ENCODE peak calls at places on chromosomes 3 and 15, in five cellular contexts. U is neuronal stem cell, V is heart right ventricle, Z is pancreas, Y is PC-3. W is an unnamed sample.

GRCh38 chr3:182766108-182766507 is 27.2 kb upstream of the ATP11B start:
- DNase-seq in U (no peak), V (no peak), Z (no peak), Y (no peak), W (no peak)

GRCh38 chr15:65660927-65661326 is 39.2 kb downstream of the SLC24A1 start:
- DNase-seq in U (no peak), V (no peak), Z (no peak), Y (no peak), W (no peak)

GRCh38 chr15:67227431-67227830 is 27.0 kb downstream of the AAGAB start:
- DNase-seq in U (no peak), V (no peak), Z (no peak), Y (no peak), W (no peak)

GRCh38 chr15:79970921-79971434 is at the start of gene BCL2A1:
- DNase-seq in U (no peak), V (no peak), Z (no peak), Y (peak; percentile 88), W (no peak)

GRCh38 chr3:126212629-126213375 is 32.4 kb upstream of the ALDH1L1 start:
- DNase-seq in U (peak; percentile 81), V (peak; percentile 37), Z (peak; percentile 45), Y (peak; percentile 51), W (peak; percentile 54)

GRCh38 chr3:156317457-156317856 is 197.1 kb downstream of the KCNAB1 start:
- DNase-seq in U (no peak), V (no peak), Z (no peak), Y (peak; percentile 87), W (no peak)

GRCh38 chr3:145557405-145557804 is 603.6 kb downstream of the PLOD2 start:
- DNase-seq in U (no peak), V (peak; percentile 7), Z (no peak), Y (peak; percentile 3), W (no peak)

GRCh38 chr3:132032959-132033358 is 1.9 kb downstream of the CPNE4 start:
- DNase-seq in U (no peak), V (no peak), Z (no peak), Y (no peak), W (no peak)

GRCh38 chr15:89321521-89322410 is 12.9 kb downstream of the POLG start:
- DNase-seq in U (no peak), V (no peak), Z (no peak), Y (no peak), W (no peak)

GRCh38 chr15:40846846-40847224 is 3.0 kb downstream of the SPINT1 start:
- DNase-seq in U (no peak), V (no peak), Z (no peak), Y (peak; percentile 34), W (no peak)

GRCh38 chr3:133928136-133928893 is 32.6 kb upstream of the RAB6B start:
- DNase-seq in U (no peak), V (no peak), Z (no peak), Y (no peak), W (no peak)

GRCh38 chr3:183527421-183527979 is 28.0 kb downstream of the KLHL6 start:
- DNase-seq in U (no peak), V (no peak), Z (no peak), Y (no peak), W (no peak)

GRCh38 chr3:153182894-153183293 is 20.9 kb downstream of the RAP2B start:
- DNase-seq in U (no peak), V (no peak), Z (no peak), Y (no peak), W (no peak)

GRCh38 chr15:82571722-82572222 is 31.5 kb upstream of the RPS17 start:
- DNase-seq in U (peak; percentile 43), V (peak; percentile 64), Z (peak; percentile 38), Y (peak; percentile 56), W (peak; percentile 57)

GRCh38 chr3:174333640-174334039 is 525.5 kb upstream of the NAALADL2 start:
- DNase-seq in U (no peak), V (no peak), Z (no peak), Y (peak; percentile 93), W (no peak)

GRCh38 chr3:156685198-156685597 is 10.8 kb downstream of the TIPARP start:
- DNase-seq in U (no peak), V (no peak), Z (no peak), Y (no peak), W (no peak)

GRCh38 chr15:76342382-76343201 is 6.0 kb downstream of the ISL2 start:
- DNase-seq in U (no peak), V (no peak), Z (no peak), Y (no peak), W (no peak)

GRCh38 chr15:90062729-90063684 is 39.3 kb downstream of the IDH2 start:
- DNase-seq in U (no peak), V (no peak), Z (peak; percentile 67), Y (no peak), W (no peak)

GRCh38 chr3:11093823-11094340 is 60.4 kb upstream of the HRH1 start:
- DNase-seq in U (no peak), V (no peak), Z (no peak), Y (no peak), W (no peak)

GRCh38 chr3:51708216-51708845 is 1.5 kb downstream of the GRM2 start:
- DNase-seq in U (no peak), V (no peak), Z (no peak), Y (no peak), W (no peak)

GRCh38 chr3:124064050-124064449 is 72.1 kb upstream of the ROPN1 start:
- DNase-seq in U (no peak), V (no peak), Z (no peak), Y (no peak), W (no peak)

GRCh38 chr15:71278989-71279756 is 163.9 kb downstream of the THSD4 start:
- DNase-seq in U (no peak), V (no peak), Z (peak; percentile 69), Y (peak; percentile 95), W (peak; percentile 55)

GRCh38 chr15:96586901-96587300 is 256.4 kb downstream of the NR2F2 start:
- DNase-seq in U (no peak), V (no peak), Z (no peak), Y (no peak), W (no peak)

GRCh38 chr3:50322386-50323091 is at the start of gene HYAL2:
- DNase-seq in U (no peak), V (peak; percentile 87), Z (peak; percentile 50), Y (no peak), W (peak; percentile 77)

GRCh38 chr3:48919215-48920138 is 835 bp downstream of the ARIH2 start:
- DNase-seq in U (no peak), V (peak; percentile 25), Z (peak; percentile 17), Y (peak; percentile 64), W (no peak)

GRCh38 chr3:30852833-30853232 is 41.6 kb downstream of the GADL1 start:
- DNase-seq in U (no peak), V (no peak), Z (no peak), Y (no peak), W (no peak)

GRCh38 chr15:101472033-101472432 is 17.5 kb downstream of the PCSK6 start:
- DNase-seq in U (no peak), V (no peak), Z (no peak), Y (no peak), W (no peak)

GRCh38 chr3:71232895-71233294 is 350.6 kb downstream of the FOXP1 start:
- DNase-seq in U (no peak), V (no peak), Z (no peak), Y (no peak), W (no peak)

GRCh38 chr3:187072102-187072501 is 67.2 kb downstream of the RPL39L start:
- DNase-seq in U (no peak), V (no peak), Z (no peak), Y (no peak), W (no peak)

GRCh38 chr3:156150434-156151066 is 30.2 kb downstream of the KCNAB1 start:
- DNase-seq in U (peak; percentile 44), V (peak; percentile 48), Z (peak; percentile 35), Y (peak; percentile 82), W (no peak)

GRCh38 chr15:92149029-92149428 is 244.7 kb upstream of the ST8SIA2 start:
- DNase-seq in U (no peak), V (no peak), Z (no peak), Y (no peak), W (no peak)

GRCh38 chr3:23041918-23042696 is 161.0 kb upstream of the UBE2E2 start:
- DNase-seq in U (no peak), V (no peak), Z (no peak), Y (peak; percentile 87), W (no peak)

GRCh38 chr3:23475446-23475845 is 272.3 kb downstream of the UBE2E2 start:
- DNase-seq in U (no peak), V (no peak), Z (no peak), Y (peak; percentile 67), W (no peak)

GRCh38 chr3:124298951-124299350 is 307.0 kb upstream of the ROPN1 start:
- DNase-seq in U (no peak), V (no peak), Z (no peak), Y (peak; percentile 56), W (no peak)

GRCh38 chr15:83846847-83847246 is 192.9 kb downstream of the ADAMTSL3 start:
- DNase-seq in U (no peak), V (no peak), Z (no peak), Y (no peak), W (no peak)

GRCh38 chr3:42502429-42503250 is at the start of gene VIPR1:
- DNase-seq in U (peak; percentile 53), V (peak; percentile 51), Z (peak; percentile 88), Y (peak; percentile 92), W (peak; percentile 90)
- H3K27me3 ChIP-seq in U (peaks cover 91% of the 10 kb centered on the region), V (peaks cover 48% of the 10 kb centered on the region), Z (no peaks in the 10 kb centered on the region), Y (no peaks in the 10 kb centered on the region), W (peaks cover 26% of the 10 kb centered on the region)

DNA sequence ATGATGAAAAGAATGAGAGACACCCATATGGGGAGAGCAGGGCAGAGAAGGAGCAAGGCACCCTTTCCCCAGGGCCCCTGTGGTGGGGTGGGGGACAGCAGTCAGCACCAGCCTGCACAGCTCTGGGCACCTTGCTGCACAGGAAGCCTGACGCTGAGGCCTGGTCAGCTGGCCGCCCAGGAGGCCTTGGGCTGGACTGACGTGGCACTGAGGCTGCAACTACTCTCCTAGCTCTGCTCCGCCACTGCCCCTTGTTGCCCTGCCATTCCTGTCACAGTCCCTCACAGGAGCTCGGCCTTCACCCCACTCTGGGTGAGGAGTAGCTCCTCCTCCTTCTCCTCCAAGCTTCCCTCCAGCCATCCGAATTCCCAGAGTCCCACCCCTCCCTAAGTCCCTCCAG is 99.7 kb downstream of the CPN2 start:
- DNase-seq in U (no peak), V (no peak), Z (no peak), Y (no peak), W (no peak)
- H3K4me1 ChIP-seq in U (peaks cover 16% of the 10 kb centered on the region), V (peaks cover 27% of the 10 kb centered on the region), Z (no peaks in the 10 kb centered on the region), Y (no peaks in the 10 kb centered on the region), W (peaks cover 32% of the 10 kb centered on the region)

DNA sequence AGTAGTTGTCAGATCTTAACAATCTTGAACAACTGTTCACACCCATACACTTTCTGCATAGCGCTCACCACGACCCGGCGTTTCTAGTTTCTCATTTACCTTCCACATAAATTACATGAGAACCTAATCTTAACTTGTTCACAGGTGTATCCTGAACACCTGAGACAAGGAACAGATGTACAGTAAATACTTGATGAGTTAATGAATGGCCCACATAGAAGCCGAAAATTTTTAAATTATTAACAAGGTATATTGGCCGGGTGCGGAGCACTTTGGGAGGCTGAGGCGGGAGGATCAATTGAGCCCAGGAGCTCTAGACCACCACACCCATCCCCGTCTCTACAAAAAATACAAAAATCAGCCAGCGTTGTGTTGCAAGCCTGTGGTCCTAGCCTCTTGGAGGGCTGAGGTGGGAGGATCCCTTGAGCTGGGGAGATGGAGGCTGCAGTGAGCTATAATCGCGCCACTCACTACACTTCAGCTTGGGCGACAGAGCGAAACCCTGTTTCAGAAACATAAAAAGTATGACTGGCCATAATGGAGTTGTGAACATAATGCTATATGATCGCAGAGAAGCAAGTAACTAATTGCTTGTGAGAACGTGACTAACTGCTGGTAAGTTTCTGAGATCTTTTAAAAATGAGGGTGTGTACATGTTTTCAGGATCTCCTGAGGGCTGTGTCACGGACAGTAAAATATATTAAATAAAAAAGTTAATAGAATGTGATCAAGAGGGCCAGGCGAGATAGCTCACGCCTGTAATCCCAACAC is 1.0 kb upstream of the SMARCC1 start:
- DNase-seq in U (no peak), V (no peak), Z (no peak), Y (no peak), W (no peak)
- H3K4me3 ChIP-seq in U (peak overlapping the region; percentile 98), V (peak overlapping the region; percentile 93), Z (peak overlapping the region; percentile 80), Y (peak overlapping the region; percentile 82), W (peak overlapping the region; percentile 84)

GRCh38 chr3:13550257-13550693 is 1.4 kb downstream of the FBLN2 start:
- DNase-seq in U (no peak), V (no peak), Z (no peak), Y (no peak), W (no peak)
- H3K27me3 ChIP-seq in U (peaks cover 14% of the 10 kb centered on the region), V (peaks cover 35% of the 10 kb centered on the region), Z (no peaks in the 10 kb centered on the region), Y (no peaks in the 10 kb centered on the region), W (peaks cover 22% of the 10 kb centered on the region)

W was measured in lower lobe of right lung.